ENCODE peak calls at places on chromosomes 6 and 20, in five cellular contexts. A, H, U, S and G are unnamed samples.

GRCh38 chr6:110589865-110590513 is 113.6 kb upstream of the SLC22A16 start:
- DNase-seq in H (no peak), A (no peak), U (no peak), S (no peak), G (no peak)

GRCh38 chr20:48635791-48636267 is 192.0 kb downstream of the PREX1 start:
- DNase-seq in S (no peak), H (no peak), U (peak), A (no peak), G (no peak)

GRCh38 chr6:5190467-5190866 is 70.3 kb downstream of the LYRM4 start:
- DNase-seq in H (no peak), U (no peak), S (no peak), A (no peak), G (no peak)

GRCh38 chr6:42511803-42512422 is 51.9 kb upstream of the UBR2 start:
- DNase-seq in H (no peak), A (no peak), U (no peak), S (no peak), G (no peak)

GRCh38 chr6:126721581-126722145 is 381.7 kb downstream of the CENPW start:
- DNase-seq in A (no peak), U (no peak), S (no peak), H (no peak), G (no peak)

GRCh38 chr6:121791396-121792315 is 356.2 kb downstream of the GJA1 start:
- DNase-seq in S (no peak), A (no peak), U (no peak), H (no peak), G (no peak)

GRCh38 chr6:154509421-154510143 is 903 bp downstream of the CNKSR3 start:
- DNase-seq in H (peak), U (peak), S (peak), A (peak), G (peak)

GRCh38 chr6:132261354-132261753 is 139.9 kb downstream of the MOXD1 start:
- DNase-seq in S (no peak), U (no peak), A (no peak), H (no peak), G (no peak)

GRCh38 chr20:3563113-3563512 is 92.3 kb downstream of the ATRN start:
- DNase-seq in H (no peak), A (no peak), S (no peak), U (no peak), G (no peak)

GRCh38 chr6:53483423-53484353 is 61.2 kb downstream of the GCLC start:
- DNase-seq in H (no peak), U (peak), A (peak), S (no peak), G (no peak)

GRCh38 chr6:93021235-93021909 is 398.0 kb downstream of the EPHA7 start:
- DNase-seq in H (no peak), A (no peak), S (no peak), U (no peak), G (no peak)

GRCh38 chr6:137188855-137189254 is 15.4 kb upstream of the IL22RA2 start:
- DNase-seq in A (no peak), U (no peak), H (no peak), S (no peak), G (no peak)

GRCh38 chr6:169189686-169190085 is 64.0 kb downstream of the THBS2 start:
- DNase-seq in A (no peak), H (no peak), U (no peak), S (no peak), G (no peak)

GRCh38 chr6:22413681-22414305 is 117.0 kb upstream of the PRL start:
- DNase-seq in A (no peak), H (no peak), U (no peak), S (no peak), G (no peak)

GRCh38 chr20:37379967-37380828 is 34.3 kb downstream of the SRC start:
- DNase-seq in A (no peak), U (no peak), S (no peak), H (no peak), G (no peak)

GRCh38 chr6:119052292-119052889 is 26.1 kb downstream of the FAM184A start:
- DNase-seq in S (no peak), A (no peak), U (no peak), H (no peak), G (no peak)

GRCh38 chr6:145055567-145055966 is 679.8 kb downstream of the EPM2A start:
- DNase-seq in U (no peak), A (no peak), S (no peak), H (no peak), G (no peak)

GRCh38 chr20:32570401-32571190 is 14.5 kb downstream of the NOL4L start:
- DNase-seq in S (no peak), U (no peak), H (no peak), A (no peak), G (no peak)

GRCh38 chr6:151269318-151269995 is 29.7 kb downstream of the AKAP12 start:
- DNase-seq in S (no peak), U (no peak), A (no peak), H (no peak), G (no peak)

GRCh38 chr20:63025534-63026331 is 19.0 kb upstream of the BHLHE23 start:
- DNase-seq in H (no peak), S (no peak), A (no peak), U (no peak), G (peak)

GRCh38 chr20:889932-890463 is 26.1 kb downstream of the ANGPT4 start:
- DNase-seq in S (no peak), H (no peak), A (no peak), U (no peak), G (no peak)

GRCh38 chr20:10919549-10920140 is 245.8 kb upstream of the JAG1 start:
- DNase-seq in H (no peak), A (no peak), U (no peak), S (no peak), G (no peak)

GRCh38 chr20:7924692-7925091 is 15.6 kb downstream of the HAO1 start:
- DNase-seq in S (no peak), A (no peak), U (no peak), H (no peak), G (no peak)

GRCh38 chr6:52288216-52288615 is 3.7 kb upstream of the MCM3 start:
- DNase-seq in H (no peak), S (no peak), A (no peak), U (no peak), G (no peak)

GRCh38 chr6:153511896-153512496 is 380.9 kb upstream of the RGS17 start:
- DNase-seq in H (no peak), S (no peak), A (peak), U (no peak), G (no peak)

GRCh38 chr6:44367686-44368085 is 19.8 kb upstream of the CDC5L start:
- DNase-seq in S (no peak), U (no peak), H (no peak), A (no peak), G (no peak)

GRCh38 chr20:32204485-32205115 is 2.9 kb downstream of the PLAGL2 start:
- DNase-seq in S (no peak), U (no peak), A (no peak), H (no peak), G (no peak)

GRCh38 chr6:30075094-30075986 is at the start of gene RNF39:
- DNase-seq in H (no peak), A (peak), U (no peak), S (peak), G (no peak)

GRCh38 chr6:56868687-56869086 is 86.2 kb upstream of the BEND6 start:
- DNase-seq in H (no peak), S (no peak), A (no peak), U (no peak), G (no peak)

GRCh38 chr20:17453592-17453991 is 77.6 kb downstream of the BFSP1 start:
- DNase-seq in U (no peak), A (no peak), S (no peak), H (no peak), G (no peak)

GRCh38 chr6:45586216-45587171 is 208.8 kb upstream of the SUPT3H start:
- DNase-seq in U (no peak), S (no peak), A (no peak), H (no peak), G (no peak)

GRCh38 chr6:142953373-142954273 is 8.6 kb upstream of the HIVEP2 start:
- DNase-seq in U (no peak), S (no peak), A (no peak), H (no peak), G (no peak)

GRCh38 chr6:21970560-21970959 is 326.3 kb downstream of the PRL start:
- DNase-seq in S (no peak), A (no peak), H (no peak), U (no peak), G (no peak)

GRCh38 chr20:10665027-10665561 is 8.7 kb downstream of the JAG1 start:
- DNase-seq in A (peak), S (no peak), U (no peak), H (no peak), G (peak)

GRCh38 chr6:155234167-155234566 is 29.6 kb upstream of the CLDN20 start:
- DNase-seq in S (no peak), H (no peak), A (no peak), U (no peak), G (no peak)

GRCh38 chr6:53154794-53155193 is 6.2 kb upstream of the GCM1 start:
- DNase-seq in S (no peak), A (no peak), U (no peak), H (no peak), G (no peak)

GRCh38 chr6:133646021-133646682 is 242.8 kb upstream of the TCF21 start:
- DNase-seq in S (no peak), A (no peak), U (no peak), H (no peak), G (no peak)

GRCh38 chr6:35403544-35404442 is 48.3 kb upstream of the FANCE start:
- DNase-seq in H (no peak), U (no peak), A (no peak), S (no peak), G (no peak)

GRCh38 chr6:35402136-35402855 is 49.8 kb upstream of the FANCE start:
- DNase-seq in A (no peak), U (no peak), H (peak), S (no peak), G (no peak)

GRCh38 chr6:35400901-35401311 is 51.2 kb upstream of the FANCE start:
- DNase-seq in H (peak), S (peak), A (no peak), U (no peak), G (no peak)

GRCh38 chr6:35401514-35401913 is 50.6 kb upstream of the FANCE start:
- DNase-seq in S (no peak), U (no peak), A (no peak), H (peak), G (no peak)

GRCh38 chr6:35402856-35403191 is 49.3 kb upstream of the FANCE start:
- DNase-seq in A (no peak), U (no peak), S (no peak), H (no peak), G (no peak)
- H3K27ac ChIP-seq in A (no peak), U (no peak), S (no peak), H (peak), G (no peak)

GRCh38 chr6:148595550-148595949 is 151.3 kb upstream of the UST start:
- DNase-seq in U (no peak), H (no peak), A (no peak), S (no peak), G (no peak)

GRCh38 chr6:148593813-148594170 is 153.0 kb upstream of the UST start:
- DNase-seq in H (no peak), A (no peak), S (no peak), U (no peak), G (no peak)

GRCh38 chr6:148591656-148592055 is 155.2 kb upstream of the UST start:
- DNase-seq in A (no peak), U (no peak), H (no peak), S (no peak), G (no peak)

GRCh38 chr6:148593130-148593812 is 153.6 kb upstream of the UST start:
- DNase-seq in A (no peak), U (no peak), S (no peak), H (no peak), G (no peak)

DNA sequence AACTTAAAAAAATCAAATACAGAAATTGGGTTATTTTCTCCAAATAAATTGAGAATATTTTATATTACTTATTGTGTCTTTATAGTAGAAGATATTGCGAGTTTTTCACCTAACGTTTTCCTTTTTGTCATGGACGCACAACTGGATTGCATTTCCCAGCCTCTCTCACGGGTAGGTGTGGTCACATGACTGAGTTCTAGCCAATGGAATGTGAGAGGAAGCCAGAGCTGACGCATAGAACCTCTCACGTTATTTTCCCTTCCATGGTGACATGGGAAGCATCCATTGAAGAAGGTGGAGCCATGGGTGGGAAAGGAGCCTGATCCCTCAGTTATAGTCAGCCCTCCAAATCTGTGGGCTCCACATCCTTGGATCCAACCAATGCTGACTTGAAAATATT is 155.9 kb upstream of the UST start:
- DNase-seq in H (no peak), U (no peak), A (no peak), S (no peak), G (no peak)
- H3K4me3 ChIP-seq in H (no peak), U (no peak), A (no peak), S (no peak), G (no peak)

GRCh38 chr6:13796781-13797180 is 17.6 kb downstream of the MCUR1 start:
- DNase-seq in H (no peak), U (no peak), A (peak), S (no peak), G (no peak)
- TF ChIP-seq POLR2A in H (no peak), U (no peak), A (no peak), S (no peak), G (no peak)

GRCh38 chr6:106772270-106773142 is 143.1 kb downstream of the QRSL1 start:
- DNase-seq in A (no peak), H (no peak), U (no peak), S (no peak), G (no peak)
- H3K27ac ChIP-seq in A (no peak), H (no peak), U (no peak), S (no peak), G (no peak)

DNA sequence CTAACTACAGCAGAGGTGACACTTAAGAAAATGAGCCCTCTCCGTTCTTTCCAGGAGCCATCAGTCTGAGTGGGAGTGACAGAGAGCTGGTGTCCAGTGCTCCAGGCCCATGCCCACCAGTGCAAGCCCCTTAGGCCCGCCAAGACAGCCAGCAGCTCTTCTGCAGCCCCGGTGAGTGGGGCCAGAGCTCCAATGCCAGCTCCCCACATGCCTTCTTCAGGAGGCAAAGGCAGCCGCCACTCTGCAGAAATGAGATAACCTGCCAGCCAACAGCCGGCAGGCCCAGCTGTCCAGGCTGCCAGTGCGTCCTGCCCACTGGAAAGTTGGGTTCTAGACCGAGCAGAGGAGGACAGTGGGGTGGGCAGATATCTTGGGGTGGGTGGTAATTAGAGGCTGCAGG is 3.8 kb downstream of the GRM4 start:
- DNase-seq in H (no peak), U (no peak), S (no peak), A (no peak), G (no peak)
- H3K4me3 ChIP-seq in H (no peak), U (no peak), S (no peak), A (no peak), G (no peak)

DNA sequence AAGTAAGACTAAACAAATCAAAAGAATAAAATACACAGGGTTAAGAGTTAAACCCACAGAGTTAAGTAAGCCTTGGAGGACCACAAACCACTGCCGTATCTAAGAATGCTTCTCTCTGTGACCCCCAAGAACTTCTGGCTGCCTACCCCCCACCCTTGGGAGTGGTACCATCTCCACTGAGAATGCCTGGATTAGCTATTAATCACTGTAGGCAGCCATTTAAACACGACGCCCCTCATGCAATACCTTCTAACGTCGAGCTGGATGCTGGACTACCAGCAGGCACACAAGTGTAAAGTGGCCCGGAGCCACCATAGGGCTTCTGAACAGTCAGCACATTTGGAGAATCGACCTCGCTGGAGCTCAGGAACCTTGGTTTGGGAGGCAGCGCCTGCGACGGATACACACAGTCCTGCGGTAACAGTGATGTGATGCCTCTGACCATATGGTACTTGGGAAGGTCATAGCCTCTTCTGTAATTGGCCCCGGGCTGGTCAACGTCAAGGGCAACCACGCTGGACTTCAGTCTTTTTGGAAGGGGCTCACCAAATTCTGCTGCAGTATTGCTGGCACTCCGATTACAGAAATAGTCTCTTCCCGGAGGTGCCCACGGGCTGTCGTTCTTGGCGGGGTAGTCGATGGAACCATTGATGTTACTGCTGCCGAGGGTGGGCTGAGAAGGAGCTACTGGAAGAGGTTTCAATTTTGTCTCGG is 18.0 kb downstream of the ZNF217 start:
- DNase-seq in H (peak), U (no peak), S (no peak), A (no peak), G (no peak)
- TF ChIP-seq POLR2A in H (no peak), U (no peak), S (no peak), A (no peak), G (no peak)

GRCh38 chr6:166289181-166290061 is 18.8 kb downstream of the PRR18 start:
- DNase-seq in S (no peak), A (no peak), H (no peak), U (no peak), G (no peak)

GRCh38 chr6:166296035-166296883 is 11.9 kb downstream of the PRR18 start:
- DNase-seq in A (no peak), H (no peak), S (no peak), U (no peak), G (no peak)

GRCh38 chr6:166297606-166298005 is 10.6 kb downstream of the PRR18 start:
- DNase-seq in H (no peak), U (no peak), S (no peak), A (no peak), G (no peak)

GRCh38 chr6:166293731-166294584 is 14.2 kb downstream of the PRR18 start:
- DNase-seq in H (no peak), S (no peak), A (no peak), U (no peak), G (no peak)
- H3K27ac ChIP-seq in H (no peak), S (no peak), A (no peak), U (no peak), G (no peak)

GRCh38 chr6:165665384-165665672 is 2.3 kb upstream of the PDE10A start:
- DNase-seq in A (no peak), S (no peak), H (no peak), U (no peak), G (no peak)

GRCh38 chr6:165664553-165665383 is 1.7 kb upstream of the PDE10A start:
- DNase-seq in H (no peak), S (no peak), U (no peak), A (no peak), G (no peak)

GRCh38 chr6:165662671-165663282 is at the start of gene PDE10A:
- DNase-seq in U (peak), A (no peak), H (peak), S (no peak), G (no peak)

GRCh38 chr6:165663283-165663735 is 268 bp upstream of the PDE10A start:
- DNase-seq in A (no peak), S (no peak), U (peak), H (no peak), G (no peak)

GRCh38 chr6:165663736-165664552 is 903 bp upstream of the PDE10A start:
- DNase-seq in U (peak), H (no peak), S (no peak), A (no peak), G (no peak)
- H3K4me3 ChIP-seq in U (peak), H (peak), S (no peak), A (peak), G (peak)